ENCODE peak calls at places on chromosomes 3 and 15, in nine cellular contexts. A is epithelial cell of esophagus, R is activated B cell treated with CpG ODN at 0.5 μM for 24 hours, E is left ventricle myocardium inferior, U is heart right ventricle, K is transverse colon, X is fibroblast of lung, V is tibial artery, T is cardiac fibroblast. F is an unnamed sample.

GRCh38 chr15:80660114-80660513 is 35.0 kb upstream of the ABHD17C start:
- DNase-seq in X (peak), U (no peak), R (no peak), A (peak), V (no peak), K (peak), T (peak), E (no peak), F (no peak)

GRCh38 chr15:60363903-60364302 is 33.9 kb downstream of the ANXA2 start:
- DNase-seq in U (no peak), X (no peak), R (no peak), T (no peak), V (no peak), A (no peak), K (no peak), E (no peak), F (no peak)

GRCh38 chr3:44109997-44110396 is 131.7 kb upstream of the TOPAZ1 start:
- DNase-seq in A (no peak), U (no peak), K (no peak), E (no peak), V (no peak), X (no peak), T (no peak), R (no peak), F (no peak)

GRCh38 chr3:72844436-72844999 is 3.7 kb downstream of the SHQ1 start:
- DNase-seq in U (no peak), R (no peak), T (no peak), V (no peak), A (no peak), X (peak), K (no peak), E (no peak), F (no peak)

GRCh38 chr3:33717616-33717865 is 513 bp downstream of the CLASP2 start:
- DNase-seq in A (no peak), R (no peak), V (no peak), E (peak), T (peak), K (peak), U (peak), X (peak), F (peak)

GRCh38 chr15:87829651-87830050 is 426.9 kb downstream of the NTRK3 start:
- DNase-seq in T (peak), R (no peak), X (no peak), K (no peak), E (peak), U (no peak), A (no peak), V (no peak), F (no peak)

GRCh38 chr3:79490165-79491028 is 277.4 kb downstream of the ROBO1 start:
- DNase-seq in A (peak), U (peak), T (peak), E (peak), V (peak), X (peak), K (peak), R (no peak), F (no peak)

GRCh38 chr3:99808163-99808794 is 9.4 kb upstream of the CMSS1 start:
- DNase-seq in R (no peak), X (peak), U (peak), V (peak), T (peak), A (peak), K (peak), E (no peak), F (no peak)

GRCh38 chr3:41247590-41247989 is 48.3 kb downstream of the CTNNB1 start:
- DNase-seq in U (no peak), A (no peak), T (no peak), V (no peak), X (no peak), K (no peak), E (no peak), R (no peak), F (no peak)

GRCh38 chr15:34600920-34601319 is 17.5 kb upstream of the GOLGA8B start:
- DNase-seq in R (no peak), A (no peak), E (no peak), V (no peak), U (no peak), X (no peak), T (no peak), K (no peak), F (no peak)

GRCh38 chr15:69390575-69390974 is 23.6 kb upstream of the KIF23 start:
- DNase-seq in K (no peak), T (peak), R (no peak), U (no peak), X (peak), A (peak), V (no peak), E (no peak), F (no peak)

GRCh38 chr3:4656059-4656458 is 162.9 kb downstream of the ITPR1 start:
- DNase-seq in E (peak), A (peak), R (no peak), V (peak), T (peak), K (peak), U (peak), X (peak), F (peak)

GRCh38 chr15:69562564-69562963 is 109.9 kb downstream of the RPLP1 start:
- DNase-seq in E (no peak), U (no peak), V (no peak), A (no peak), K (no peak), T (no peak), X (no peak), R (no peak), F (no peak)

GRCh38 chr3:149657796-149658443 is at the start of gene WWTR1:
- DNase-seq in A (peak), V (peak), T (peak), U (peak), X (peak), K (peak), E (peak), R (peak), F (peak)

GRCh38 chr3:4438296-4438695 is 28.8 kb downstream of the SUMF1 start:
- DNase-seq in E (no peak), U (no peak), T (no peak), V (no peak), R (no peak), K (no peak), A (peak), X (no peak), F (no peak)

GRCh38 chr15:65133550-65134200 is at the start of gene PDCD7:
- DNase-seq in K (peak), A (peak), X (peak), R (peak), V (peak), E (peak), U (peak), T (peak), F (peak)

GRCh38 chr15:70608156-70608555 is 155.2 kb downstream of the UACA start:
- DNase-seq in A (no peak), T (peak), E (no peak), R (no peak), V (no peak), K (no peak), X (peak), U (peak), F (no peak)

GRCh38 chr15:39969871-39970270 is 36.0 kb downstream of the EIF2AK4 start:
- DNase-seq in R (no peak), A (peak), E (peak), T (peak), U (peak), X (peak), K (peak), V (peak), F (no peak)

GRCh38 chr15:81270781-81271491 is 53.0 kb downstream of the STARD5 start:
- DNase-seq in U (no peak), V (no peak), R (no peak), A (no peak), E (no peak), K (no peak), T (no peak), X (no peak), F (no peak)

DNA sequence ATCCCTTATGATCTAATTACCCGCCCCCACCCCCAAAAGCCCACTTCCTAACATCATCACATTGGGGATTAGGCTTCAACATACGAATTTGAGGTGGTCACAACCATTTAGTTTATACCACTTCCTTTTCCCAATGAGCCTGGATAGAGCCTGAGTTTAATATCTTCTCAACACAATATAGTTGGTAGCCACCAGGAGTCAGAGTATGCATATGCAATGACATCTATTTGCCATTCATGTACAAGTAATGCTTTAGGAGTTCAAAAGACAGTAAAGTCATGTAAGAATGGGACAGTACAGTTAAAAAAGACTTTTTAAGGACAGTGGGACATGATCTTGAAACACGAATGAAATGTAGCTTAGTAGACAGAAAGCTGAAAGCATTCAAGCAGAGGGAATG is 172.4 kb downstream of the DCLK3 start:
- DNase-seq in R (no peak), U (no peak), E (no peak), T (peak), A (peak), V (no peak), X (peak), K (no peak), F (no peak)
- TF ChIP-seq CTCF in R (no peak), U (no peak), E (no peak), T (peak), A (peak), V (no peak), X (peak), K (no peak), F (no peak)

GRCh38 chr15:37099321-37100108 is 834 bp downstream of the MEIS2 start:
- DNase-seq in E (no peak), T (no peak), U (no peak), X (peak), K (no peak), R (no peak), V (no peak), A (peak), F (peak)
- TF ChIP-seq CTCF in E (no peak), T (no peak), U (no peak), X (no peak), K (no peak), R (no peak), V (no peak), A (no peak), F (no peak)

DNA sequence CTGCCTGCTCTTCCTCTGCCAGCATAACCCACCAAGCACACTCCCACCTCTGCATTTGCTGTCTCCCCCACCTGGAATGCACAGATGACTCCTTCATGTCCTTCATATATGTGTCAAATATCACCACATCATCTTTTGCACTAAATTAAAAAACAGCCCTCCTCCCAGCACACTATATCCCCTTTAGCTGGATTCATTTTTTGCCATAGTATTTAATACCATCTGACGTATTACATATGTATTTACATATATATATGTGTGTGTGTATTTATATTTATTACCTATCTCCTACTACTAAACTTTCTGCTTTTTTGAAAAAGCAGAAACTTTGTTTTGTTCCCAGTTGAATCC is 29.4 kb upstream of the UBL7 start:
- DNase-seq in X (no peak), V (no peak), U (no peak), K (no peak), A (no peak), R (no peak), T (no peak), E (no peak), F (no peak)
- TF ChIP-seq CTCF in X (peak), V (no peak), U (no peak), K (no peak), A (no peak), R (no peak), T (no peak), E (no peak), F (no peak)

DNA sequence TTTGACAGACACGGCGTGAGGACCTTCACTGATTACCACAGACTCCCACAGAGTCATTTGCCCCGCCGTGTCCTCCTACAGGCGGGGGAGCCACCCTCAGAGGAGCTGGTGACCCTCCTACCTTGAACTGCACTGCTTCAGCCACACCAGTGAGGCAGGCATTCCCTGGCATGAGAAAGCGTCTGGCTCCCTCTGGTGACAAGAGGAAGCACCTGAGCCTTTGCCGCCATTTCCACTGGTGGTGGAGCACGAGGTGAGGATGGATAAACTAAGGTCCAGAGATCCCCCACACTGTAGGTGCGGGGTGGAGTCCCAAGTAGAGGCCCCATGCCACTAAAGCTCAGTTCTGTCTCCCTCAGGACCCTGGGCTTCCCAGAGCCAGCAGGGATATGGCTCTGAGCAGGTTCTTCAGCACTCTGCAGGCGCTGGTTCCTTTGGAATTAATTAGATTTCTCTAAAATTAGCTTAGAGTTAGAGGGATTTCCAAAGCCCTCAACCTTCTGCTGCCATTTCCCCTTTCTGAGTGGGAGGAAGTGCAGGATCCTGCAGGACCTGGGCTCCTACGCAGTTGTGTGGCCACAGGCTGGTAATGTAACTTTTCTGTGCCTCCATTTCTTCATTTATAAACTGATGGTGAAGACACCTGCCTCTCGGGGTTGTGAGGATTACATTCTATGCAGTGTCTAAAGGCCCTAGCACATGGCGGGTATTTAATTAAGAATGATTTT is 224.0 kb downstream of the SLCO3A1 start:
- DNase-seq in U (peak), K (peak), A (peak), T (peak), V (peak), R (no peak), E (peak), X (peak), F (peak)
- TF ChIP-seq CTCF in U (peak), K (peak), A (peak), T (peak), V (peak), R (no peak), E (peak), X (peak), F (peak)

GRCh38 chr3:50381315-50381714 is 22.0 kb upstream of the TMEM115 start:
- DNase-seq in K (no peak), E (no peak), R (no peak), V (no peak), T (no peak), U (no peak), X (no peak), A (peak), F (no peak)
- TF ChIP-seq CTCF in K (no peak), E (no peak), R (no peak), V (no peak), T (no peak), U (no peak), X (no peak), A (no peak), F (no peak)

F was measured in mesothelial cell of epicardium.